ENCODE peak calls at places on chromosomes 12 and 14, in ten cellular contexts. Q is nephron progenitor cell, V is astrocyte of the spinal cord, G is colonic mucosa, Z is spleen, S is H9, B is cardiac muscle cell, T is PC-9, C is GM20000, U is HFFc6. E is an unnamed sample.

GRCh38 chr14:22419620-22420019 is 169.4 kb downstream of the DAD1 start:
- DNase-seq in G (no peak), U (no peak), S (no peak), Q (no peak), C (no peak), Z (no peak), V (no peak), B (no peak), T (no peak), E (no peak)

GRCh38 chr14:57578427-57579220 is 85.0 kb upstream of the CCDC198 start:
- DNase-seq in Q (no peak), S (no peak), G (no peak), U (no peak), C (no peak), B (no peak), T (no peak), Z (no peak), V (no peak), E (no peak)

GRCh38 chr12:26136688-26137087 is 11.9 kb upstream of the BHLHE41 start:
- DNase-seq in B (no peak), Z (no peak), V (no peak), Q (no peak), S (no peak), C (no peak), G (no peak), U (no peak), T (no peak), E (no peak)

GRCh38 chr12:14841761-14842160 is 1.6 kb downstream of the ART4 start:
- DNase-seq in B (peak), Z (no peak), G (no peak), Q (no peak), T (peak), U (peak), C (no peak), S (no peak), V (peak), E (no peak)

GRCh38 chr14:70782361-70782760 is 27.0 kb downstream of the MAP3K9 start:
- DNase-seq in C (no peak), S (no peak), V (peak), B (no peak), Q (no peak), U (peak), G (no peak), Z (no peak), T (peak), E (no peak)

GRCh38 chr12:127588224-127588623 is 678.7 kb upstream of the TMEM132C start:
- DNase-seq in B (no peak), Z (no peak), U (peak), C (no peak), S (no peak), V (peak), T (no peak), Q (no peak), G (peak), E (no peak)

GRCh38 chr12:13094349-13094748 is 9.1 kb downstream of the GSG1 start:
- DNase-seq in Z (no peak), V (peak), T (peak), C (peak), B (no peak), Q (no peak), U (peak), G (no peak), S (no peak), E (no peak)

GRCh38 chr12:43147893-43148292 is 404.1 kb downstream of the ADAMTS20 start:
- DNase-seq in G (no peak), U (no peak), C (no peak), S (no peak), V (no peak), B (no peak), Q (no peak), Z (no peak), T (no peak), E (no peak)

GRCh38 chr12:39116877-39117276 is 211.5 kb upstream of the CPNE8 start:
- DNase-seq in U (no peak), C (no peak), Z (no peak), B (no peak), G (no peak), S (no peak), Q (no peak), V (no peak), T (no peak), E (no peak)

GRCh38 chr14:56124296-56124695 is 6.1 kb downstream of the PELI2 start:
- DNase-seq in C (no peak), S (no peak), G (no peak), Q (no peak), U (peak), B (no peak), T (no peak), V (no peak), Z (no peak), E (no peak)

GRCh38 chr12:65522956-65523857 is 244.7 kb downstream of the MSRB3 start:
- DNase-seq in S (no peak), Q (no peak), Z (no peak), T (no peak), C (no peak), U (peak), B (no peak), G (no peak), V (no peak), E (no peak)

GRCh38 chr14:61438860-61439765 is 117.7 kb downstream of the PRKCH start:
- DNase-seq in C (peak), G (peak), T (peak), U (peak), S (peak), Q (no peak), Z (no peak), V (peak), B (peak), E (no peak)

DNA sequence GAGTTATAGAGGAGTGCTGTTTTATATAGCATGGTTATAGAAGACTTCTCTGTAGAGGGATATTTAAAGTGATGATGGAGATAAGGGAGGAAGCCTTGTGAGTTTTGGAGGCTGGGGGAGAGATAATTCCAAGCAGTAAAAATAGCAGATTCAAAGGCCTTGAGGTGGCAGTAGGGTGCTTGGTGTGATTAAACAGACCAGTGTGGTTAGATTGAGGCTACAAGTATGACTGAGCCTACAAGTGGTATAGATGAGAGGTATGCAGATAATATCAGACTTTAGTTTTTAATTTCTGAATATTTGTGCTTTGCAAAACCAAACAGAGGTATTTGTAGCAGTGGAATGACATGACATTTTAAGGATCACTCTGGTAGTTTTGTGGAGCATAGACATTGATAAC is 20.3 kb downstream of the FANCM start:
- DNase-seq in C (no peak), G (no peak), V (no peak), B (no peak), Z (no peak), U (no peak), T (no peak), Q (no peak), S (no peak), E (no peak)
- TF ChIP-seq CTCF in C (no peak), G (no peak), V (peak), B (peak), Z (no peak), U (no peak), T (no peak), Q (no peak), S (no peak), E (no peak)

GRCh38 chr12:92828565-92828964 is 100.5 kb downstream of the EEA1 start:
- DNase-seq in T (no peak), S (no peak), U (no peak), G (no peak), Z (no peak), Q (no peak), B (no peak), V (no peak), C (no peak), E (no peak)

GRCh38 chr12:92829683-92830282 is 99.3 kb downstream of the EEA1 start:
- DNase-seq in S (no peak), U (no peak), Q (no peak), C (no peak), G (no peak), Z (no peak), V (no peak), B (no peak), T (no peak), E (no peak)

DNA sequence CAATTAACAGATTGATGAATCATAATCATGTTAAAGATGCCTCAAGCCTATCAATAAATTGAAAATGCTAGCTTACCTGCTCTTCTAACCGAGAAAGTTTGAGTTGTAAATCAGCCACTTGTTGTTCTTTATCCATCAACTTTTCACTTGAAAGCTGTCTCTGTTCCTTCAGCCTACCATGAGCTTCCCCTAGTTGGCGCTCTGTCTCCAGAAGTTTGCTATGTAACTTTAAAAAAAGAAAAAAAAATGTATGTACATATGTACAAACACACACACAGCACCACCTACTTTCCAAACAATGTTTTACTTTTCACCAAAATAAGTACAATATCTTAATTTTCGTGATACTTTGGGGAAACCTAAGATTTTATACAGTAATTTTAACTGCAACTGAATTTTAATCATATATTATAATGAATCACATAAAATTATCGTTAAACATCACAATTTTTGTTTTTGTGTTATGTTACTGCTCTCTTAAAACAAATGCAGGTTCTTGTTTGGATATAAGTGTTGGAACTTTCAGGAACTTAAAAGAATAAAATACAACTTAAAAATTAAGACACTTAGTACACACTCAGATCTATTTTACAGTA is 101.2 kb downstream of the EEA1 start:
- DNase-seq in G (peak), T (no peak), C (peak), Q (peak), B (peak), V (peak), U (peak), S (no peak), Z (no peak), E (peak)
- TF ChIP-seq CTCF in G (peak), T (peak), C (no peak), Q (peak), B (peak), V (peak), U (peak), S (peak), Z (peak), E (peak)

GRCh38 chr14:94522115-94522724 is 13.0 kb upstream of the SERPINA12 start:
- DNase-seq in Z (no peak), V (no peak), B (no peak), T (no peak), S (no peak), Q (no peak), U (no peak), G (no peak), C (no peak), E (no peak)

GRCh38 chr14:94523265-94523664 is 14.0 kb upstream of the SERPINA12 start:
- DNase-seq in Z (no peak), B (no peak), C (no peak), T (no peak), S (no peak), U (no peak), G (no peak), V (no peak), Q (no peak), E (no peak)

GRCh38 chr14:94521375-94522114 is 12.3 kb upstream of the SERPINA12 start:
- DNase-seq in T (no peak), Q (no peak), B (no peak), V (no peak), U (no peak), Z (no peak), G (no peak), S (no peak), C (no peak), E (no peak)

GRCh38 chr14:94524093-94524492 is 14.8 kb upstream of the SERPINA12 start:
- DNase-seq in S (no peak), Z (no peak), G (no peak), T (no peak), U (no peak), V (no peak), Q (no peak), B (no peak), C (no peak), E (no peak)
- TF ChIP-seq CTCF in S (no peak), Z (no peak), G (no peak), T (no peak), U (no peak), V (no peak), Q (no peak), B (no peak), C (no peak), E (no peak)

GRCh38 chr12:17802657-17803641 is 287.0 kb downstream of the RERGL start:
- DNase-seq in Z (peak), V (no peak), Q (no peak), B (no peak), S (peak), T (no peak), G (no peak), C (no peak), U (no peak), E (no peak)
- TF ChIP-seq CTCF in Z (no peak), V (no peak), Q (no peak), B (no peak), S (peak), T (no peak), G (no peak), C (no peak), U (no peak), E (no peak)

GRCh38 chr12:102939670-102940222 is 17.7 kb upstream of the ASCL1 start:
- DNase-seq in S (no peak), U (no peak), G (no peak), V (no peak), C (no peak), Q (no peak), T (no peak), Z (no peak), B (no peak), E (no peak)
- TF ChIP-seq CTCF in S (peak), U (no peak), G (no peak), V (no peak), C (no peak), Q (no peak), T (no peak), Z (no peak), B (no peak), E (no peak)

DNA sequence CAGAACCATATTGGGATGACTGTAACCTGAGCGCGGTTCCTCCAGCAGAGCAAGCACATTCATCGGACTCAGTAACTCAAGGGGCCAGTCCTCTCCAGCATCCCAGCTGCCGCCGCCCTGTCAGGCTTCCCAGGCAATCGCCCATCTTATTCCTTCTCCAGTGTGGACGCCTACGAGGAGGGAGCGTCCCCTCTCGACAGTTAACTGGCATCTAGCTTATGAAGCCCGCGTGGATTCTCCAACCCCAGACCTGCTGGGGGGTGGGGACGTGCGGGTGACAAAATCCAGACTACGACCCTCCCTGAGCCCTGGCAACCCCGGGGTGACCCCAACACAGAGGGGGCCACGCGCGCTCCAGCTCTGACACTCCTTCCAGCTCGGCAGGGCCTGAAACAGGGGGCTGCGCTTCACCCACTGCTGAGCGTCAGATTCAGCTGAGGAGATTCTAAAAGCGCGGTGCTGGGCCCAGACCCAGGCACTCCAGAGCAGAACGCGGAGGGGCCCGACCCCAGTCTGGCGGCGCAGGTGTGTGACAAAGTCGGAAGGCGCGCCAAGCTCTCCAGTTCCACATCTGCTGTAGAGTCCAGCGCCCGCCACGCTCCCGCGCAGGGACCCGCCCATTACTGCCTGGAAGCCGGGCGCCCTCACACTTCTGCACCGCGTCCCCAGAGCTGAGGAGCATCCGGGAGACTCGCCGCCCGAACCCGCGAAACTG is 43.9 kb upstream of the ESR2 start:
- DNase-seq in T (peak), G (peak), Q (peak), Z (peak), U (peak), S (peak), B (peak), V (peak), C (peak), E (peak)
- TF ChIP-seq CTCF in T (no peak), G (no peak), Q (no peak), Z (no peak), U (no peak), S (no peak), B (peak), V (peak), C (peak), E (no peak)

E was measured in neural crest cell.